ENCODE peak calls at places on chromosomes 5 and 9, in eight cellular contexts. Z is Calu3; Q is dorsolateral prefrontal cortex; F is A549; V is NCI-H2081; L is activated CD4-positive, alpha-beta T cell treated with anti-CD3 and anti-CD28 coated beads, Interleukin-2, amount 10 ng/mL, durations not matched to agents 7 days and 5 days; P is H54; O is GDM1. N is an unnamed sample.

GRCh38 chr5:152288499-152288898 is 116.6 kb downstream of the NMUR2 start:
- DNase-seq in P (no peak), Z (no peak), V (no peak), Q (peak; percentile 36), F (no peak), O (no peak), L (no peak), N (no peak)

GRCh38 chr5:95178046-95178651 is 106.7 kb downstream of the MCTP1 start:
- DNase-seq in Z (peak; percentile 12), V (no peak), Q (no peak), O (no peak), F (no peak), P (peak; percentile 2), L (no peak), N (peak; percentile 57)

GRCh38 chr5:76607353-76607871 is 15.8 kb downstream of the F2RL2 start:
- DNase-seq in L (no peak), V (no peak), O (no peak), F (no peak), P (no peak), Q (no peak), Z (no peak), N (no peak)

GRCh38 chr5:117379521-117379920 is 804.9 kb upstream of the SEMA6A start:
- DNase-seq in Q (no peak), P (no peak), F (no peak), L (no peak), V (no peak), Z (no peak), O (no peak), N (no peak)

GRCh38 chr9:86876797-86877196 is 70.5 kb downstream of the GAS1 start:
- DNase-seq in P (no peak), V (no peak), F (no peak), L (no peak), Q (no peak), Z (no peak), O (no peak), N (no peak)

GRCh38 chr5:405421-405820 is 37.6 kb upstream of the EXOC3 start:
- DNase-seq in O (no peak), F (no peak), Q (no peak), V (no peak), Z (no peak), L (no peak), P (no peak), N (no peak)

GRCh38 chr5:96548941-96549340 is 113.2 kb upstream of the CAST start:
- DNase-seq in F (no peak), P (no peak), O (no peak), L (no peak), Z (no peak), Q (no peak), V (no peak), N (no peak)

GRCh38 chr5:107893642-107894041 is 222.9 kb upstream of the EFNA5 start:
- DNase-seq in Q (no peak), O (no peak), P (no peak), V (no peak), Z (peak; percentile 38), F (no peak), L (no peak), N (no peak)

GRCh38 chr5:175579742-175580432 is 78.0 kb upstream of the HRH2 start:
- DNase-seq in O (no peak), Z (no peak), L (no peak), F (no peak), P (no peak), Q (no peak), V (no peak), N (no peak)

GRCh38 chr9:134825025-134825424 is 55.6 kb upstream of the FCN2 start:
- DNase-seq in V (no peak), Z (no peak), L (no peak), F (no peak), Q (no peak), P (no peak), O (no peak), N (no peak)

N was measured in iPS-NIHi11.